ENCODE peak calls at places on chromosomes 5 and 9, in ten cellular contexts. One of them, this sample, is unnamed.
A peak's percentile ranks its signal among the peaks of the same experiment; 100 is the strongest.

GRCh38 chr5:177458912-177459350 is 12.3 kb downstream of the PRR7 start:
- DNase-seq in A549: no peak
- DNase-seq in lower lobe of right lung: no peak
- DNase-seq in fibroblast of the aortic adventitia: no peak
- DNase-seq in CD8-positive, alpha-beta T cell: no peak
- DNase-seq in cardiac fibroblast: no peak
- DNase-seq in upper lobe of right lung: no peak
- DNase-seq in epithelial cell of esophagus: no peak
- DNase-seq in heart right ventricle: no peak
- DNase-seq in adrenal gland: no peak
- DNase-seq in this sample: no peak

GRCh38 chr9:87556821-87557220 is 59.2 kb downstream of the DAPK1 start:
- DNase-seq in fibroblast of the aortic adventitia: no peak
- DNase-seq in A549: no peak
- DNase-seq in adrenal gland: peak; percentile 31
- DNase-seq in heart right ventricle: peak; percentile 21
- DNase-seq in epithelial cell of esophagus: no peak
- DNase-seq in upper lobe of right lung: no peak
- DNase-seq in lower lobe of right lung: peak; percentile 62
- DNase-seq in cardiac fibroblast: no peak
- DNase-seq in CD8-positive, alpha-beta T cell: no peak
- DNase-seq in this sample: peak; percentile 46

GRCh38 chr5:98796197-98796972 is 22.9 kb downstream of the RGMB start:
- DNase-seq in CD8-positive, alpha-beta T cell: peak; percentile 35
- DNase-seq in lower lobe of right lung: no peak
- DNase-seq in cardiac fibroblast: peak; percentile 69
- DNase-seq in upper lobe of right lung: no peak
- DNase-seq in fibroblast of the aortic adventitia: peak; percentile 69
- DNase-seq in epithelial cell of esophagus: peak; percentile 71
- DNase-seq in heart right ventricle: no peak
- DNase-seq in adrenal gland: peak; percentile 39
- DNase-seq in A549: peak; percentile 76
- DNase-seq in this sample: peak; percentile 60

GRCh38 chr5:179778591-179778990 is 15.2 kb upstream of the LTC4S start:
- DNase-seq in adrenal gland: no peak
- DNase-seq in lower lobe of right lung: no peak
- DNase-seq in fibroblast of the aortic adventitia: no peak
- DNase-seq in heart right ventricle: no peak
- DNase-seq in epithelial cell of esophagus: no peak
- DNase-seq in A549: no peak
- DNase-seq in cardiac fibroblast: no peak
- DNase-seq in upper lobe of right lung: no peak
- DNase-seq in CD8-positive, alpha-beta T cell: no peak
- DNase-seq in this sample: no peak

GRCh38 chr5:132327278-132327959 is 33.2 kb downstream of the SLC22A4 start:
- DNase-seq in CD8-positive, alpha-beta T cell: no peak
- DNase-seq in heart right ventricle: no peak
- DNase-seq in lower lobe of right lung: no peak
- DNase-seq in fibroblast of the aortic adventitia: peak; percentile 60
- DNase-seq in epithelial cell of esophagus: no peak
- DNase-seq in upper lobe of right lung: no peak
- DNase-seq in A549: no peak
- DNase-seq in cardiac fibroblast: peak; percentile 72
- DNase-seq in adrenal gland: no peak
- DNase-seq in this sample: no peak

GRCh38 chr5:139671096-139671841 is 23.1 kb downstream of the CXXC5 start:
- DNase-seq in heart right ventricle: no peak
- DNase-seq in fibroblast of the aortic adventitia: no peak
- DNase-seq in CD8-positive, alpha-beta T cell: no peak
- DNase-seq in cardiac fibroblast: no peak
- DNase-seq in adrenal gland: no peak
- DNase-seq in A549: no peak
- DNase-seq in lower lobe of right lung: no peak
- DNase-seq in epithelial cell of esophagus: peak; percentile 35
- DNase-seq in upper lobe of right lung: no peak
- DNase-seq in this sample: peak; percentile 73

GRCh38 chr5:72494700-72495124 is 12.5 kb downstream of the ZNF366 start:
- DNase-seq in upper lobe of right lung: no peak
- DNase-seq in CD8-positive, alpha-beta T cell: no peak
- DNase-seq in adrenal gland: no peak
- DNase-seq in lower lobe of right lung: no peak
- DNase-seq in A549: no peak
- DNase-seq in fibroblast of the aortic adventitia: peak; percentile 88
- DNase-seq in epithelial cell of esophagus: peak; percentile 52
- DNase-seq in cardiac fibroblast: peak; percentile 46
- DNase-seq in heart right ventricle: no peak
- DNase-seq in this sample: no peak

GRCh38 chr5:79526928-79527327 is 13.0 kb upstream of the HOMER1 start:
- DNase-seq in CD8-positive, alpha-beta T cell: no peak
- DNase-seq in upper lobe of right lung: no peak
- DNase-seq in adrenal gland: no peak
- DNase-seq in fibroblast of the aortic adventitia: no peak
- DNase-seq in epithelial cell of esophagus: no peak
- DNase-seq in heart right ventricle: no peak
- DNase-seq in lower lobe of right lung: no peak
- DNase-seq in cardiac fibroblast: no peak
- DNase-seq in A549: no peak
- DNase-seq in this sample: no peak

GRCh38 chr9:68750179-68750685 is 45.2 kb downstream of the PIP5K1B start:
- DNase-seq in epithelial cell of esophagus: no peak
- DNase-seq in A549: no peak
- DNase-seq in adrenal gland: no peak
- DNase-seq in CD8-positive, alpha-beta T cell: no peak
- DNase-seq in cardiac fibroblast: no peak
- DNase-seq in fibroblast of the aortic adventitia: no peak
- DNase-seq in upper lobe of right lung: no peak
- DNase-seq in heart right ventricle: no peak
- DNase-seq in lower lobe of right lung: no peak
- DNase-seq in this sample: no peak

GRCh38 chr5:32942225-32942989 is 231.3 kb downstream of the NPR3 start:
- DNase-seq in upper lobe of right lung: no peak
- DNase-seq in cardiac fibroblast: peak; percentile 15
- DNase-seq in adrenal gland: no peak
- DNase-seq in A549: peak; percentile 18
- DNase-seq in fibroblast of the aortic adventitia: peak; percentile 9
- DNase-seq in heart right ventricle: no peak
- DNase-seq in lower lobe of right lung: no peak
- DNase-seq in CD8-positive, alpha-beta T cell: no peak
- DNase-seq in epithelial cell of esophagus: peak; percentile 55
- DNase-seq in this sample: peak; percentile 66

GRCh38 chr9:20980713-20981481 is 50.5 kb downstream of the HACD4 start:
- DNase-seq in cardiac fibroblast: peak; percentile 63
- DNase-seq in adrenal gland: peak; percentile 74
- DNase-seq in CD8-positive, alpha-beta T cell: no peak
- DNase-seq in heart right ventricle: no peak
- DNase-seq in fibroblast of the aortic adventitia: peak; percentile 84
- DNase-seq in A549: no peak
- DNase-seq in lower lobe of right lung: no peak
- DNase-seq in upper lobe of right lung: no peak
- DNase-seq in epithelial cell of esophagus: peak; percentile 22
- DNase-seq in this sample: peak; percentile 56

GRCh38 chr9:78860806-78861475 is 564.0 kb downstream of the PSAT1 start:
- DNase-seq in cardiac fibroblast: peak; percentile 70
- DNase-seq in adrenal gland: no peak
- DNase-seq in heart right ventricle: no peak
- DNase-seq in upper lobe of right lung: no peak
- DNase-seq in CD8-positive, alpha-beta T cell: no peak
- DNase-seq in A549: no peak
- DNase-seq in epithelial cell of esophagus: peak; percentile 87
- DNase-seq in lower lobe of right lung: no peak
- DNase-seq in fibroblast of the aortic adventitia: peak; percentile 57
- DNase-seq in this sample: no peak

GRCh38 chr9:137742698-137743097 is 123.9 kb downstream of the EHMT1 start:
- DNase-seq in lower lobe of right lung: no peak
- DNase-seq in heart right ventricle: no peak
- DNase-seq in A549: no peak
- DNase-seq in epithelial cell of esophagus: no peak
- DNase-seq in CD8-positive, alpha-beta T cell: no peak
- DNase-seq in cardiac fibroblast: peak; percentile 26
- DNase-seq in fibroblast of the aortic adventitia: peak; percentile 42
- DNase-seq in upper lobe of right lung: no peak
- DNase-seq in adrenal gland: no peak
- DNase-seq in this sample: no peak

GRCh38 chr5:140284013-140284412 is 18.9 kb downstream of the PFDN1 start:
- DNase-seq in lower lobe of right lung: no peak
- DNase-seq in A549: no peak
- DNase-seq in fibroblast of the aortic adventitia: no peak
- DNase-seq in CD8-positive, alpha-beta T cell: no peak
- DNase-seq in upper lobe of right lung: no peak
- DNase-seq in adrenal gland: no peak
- DNase-seq in heart right ventricle: no peak
- DNase-seq in epithelial cell of esophagus: no peak
- DNase-seq in cardiac fibroblast: no peak
- DNase-seq in this sample: no peak

GRCh38 chr5:142304013-142304701 is 20.7 kb downstream of the SPRY4 start:
- DNase-seq in CD8-positive, alpha-beta T cell: no peak
- DNase-seq in adrenal gland: no peak
- DNase-seq in cardiac fibroblast: no peak
- DNase-seq in fibroblast of the aortic adventitia: no peak
- DNase-seq in upper lobe of right lung: no peak
- DNase-seq in epithelial cell of esophagus: no peak
- DNase-seq in heart right ventricle: peak; percentile 35
- DNase-seq in lower lobe of right lung: no peak
- DNase-seq in A549: no peak
- DNase-seq in this sample: no peak

GRCh38 chr9:93092171-93092991 is 3.6 kb upstream of the CARD19 start:
- DNase-seq in upper lobe of right lung: peak; percentile 61
- DNase-seq in cardiac fibroblast: no peak
- DNase-seq in heart right ventricle: no peak
- DNase-seq in fibroblast of the aortic adventitia: no peak
- DNase-seq in epithelial cell of esophagus: no peak
- DNase-seq in adrenal gland: peak; percentile 16
- DNase-seq in lower lobe of right lung: peak; percentile 34
- DNase-seq in A549: no peak
- DNase-seq in CD8-positive, alpha-beta T cell: no peak
- DNase-seq in this sample: no peak

GRCh38 chr9:94101169-94101853 is 17.0 kb downstream of the PTPDC1 start:
- DNase-seq in cardiac fibroblast: no peak
- DNase-seq in A549: no peak
- DNase-seq in upper lobe of right lung: no peak
- DNase-seq in heart right ventricle: no peak
- DNase-seq in adrenal gland: no peak
- DNase-seq in fibroblast of the aortic adventitia: no peak
- DNase-seq in CD8-positive, alpha-beta T cell: no peak
- DNase-seq in lower lobe of right lung: no peak
- DNase-seq in epithelial cell of esophagus: no peak
- DNase-seq in this sample: no peak

GRCh38 chr9:113566712-113567071 is 103.2 kb downstream of the RGS3 start:
- DNase-seq in epithelial cell of esophagus: peak; percentile 46
- DNase-seq in adrenal gland: no peak
- DNase-seq in heart right ventricle: no peak
- DNase-seq in upper lobe of right lung: peak; percentile 77
- DNase-seq in A549: no peak
- DNase-seq in fibroblast of the aortic adventitia: no peak
- DNase-seq in CD8-positive, alpha-beta T cell: no peak
- DNase-seq in cardiac fibroblast: no peak
- DNase-seq in lower lobe of right lung: peak; percentile 80
- DNase-seq in this sample: no peak

GRCh38 chr9:124478014-124478753 is 27.9 kb downstream of the ADGRD2 start:
- DNase-seq in heart right ventricle: no peak
- DNase-seq in upper lobe of right lung: no peak
- DNase-seq in adrenal gland: no peak
- DNase-seq in epithelial cell of esophagus: no peak
- DNase-seq in cardiac fibroblast: no peak
- DNase-seq in A549: no peak
- DNase-seq in CD8-positive, alpha-beta T cell: no peak
- DNase-seq in fibroblast of the aortic adventitia: no peak
- DNase-seq in lower lobe of right lung: no peak
- DNase-seq in this sample: no peak
- TF ChIP-seq CTCF in heart right ventricle: no peak
- TF ChIP-seq CTCF in upper lobe of right lung: no peak
- TF ChIP-seq CTCF in adrenal gland: no peak
- TF ChIP-seq CTCF in epithelial cell of esophagus: no peak
- TF ChIP-seq CTCF in cardiac fibroblast: no peak
- TF ChIP-seq CTCF in A549: no peak
- TF ChIP-seq CTCF in CD8-positive, alpha-beta T cell: no peak
- TF ChIP-seq CTCF in fibroblast of the aortic adventitia: no peak
- TF ChIP-seq CTCF in lower lobe of right lung: no peak
- TF ChIP-seq CTCF in this sample: no peak

GRCh38 chr5:40799248-40799647 is 1.1 kb upstream of the PRKAA1 start:
- DNase-seq in adrenal gland: no peak
- DNase-seq in upper lobe of right lung: no peak
- DNase-seq in A549: no peak
- DNase-seq in cardiac fibroblast: peak; percentile 32
- DNase-seq in fibroblast of the aortic adventitia: peak; percentile 63
- DNase-seq in lower lobe of right lung: no peak
- DNase-seq in CD8-positive, alpha-beta T cell: no peak
- DNase-seq in epithelial cell of esophagus: no peak
- DNase-seq in heart right ventricle: no peak
- DNase-seq in this sample: no peak
- H3K4me3 ChIP-seq in adrenal gland: no peak overlapping the region
- H3K4me3 ChIP-seq in upper lobe of right lung: peak overlapping the region; percentile 89
- H3K4me3 ChIP-seq in A549: peak overlapping the region; percentile 80
- H3K4me3 ChIP-seq in cardiac fibroblast: peak overlapping the region; percentile 65
- H3K4me3 ChIP-seq in fibroblast of the aortic adventitia: peak overlapping the region; percentile 96
- H3K4me3 ChIP-seq in lower lobe of right lung: peak overlapping the region; percentile 96
- H3K4me3 ChIP-seq in CD8-positive, alpha-beta T cell: no peak overlapping the region
- H3K4me3 ChIP-seq in epithelial cell of esophagus: no peak overlapping the region
- H3K4me3 ChIP-seq in heart right ventricle: peak overlapping the region; percentile 91
- H3K4me3 ChIP-seq in this sample: no peak overlapping the region

GRCh38 chr5:10793785-10794184 is 32.8 kb upstream of the DAP start:
- DNase-seq in heart right ventricle: no peak
- DNase-seq in fibroblast of the aortic adventitia: no peak
- DNase-seq in CD8-positive, alpha-beta T cell: no peak
- DNase-seq in epithelial cell of esophagus: no peak
- DNase-seq in lower lobe of right lung: no peak
- DNase-seq in cardiac fibroblast: no peak
- DNase-seq in upper lobe of right lung: no peak
- DNase-seq in A549: no peak
- DNase-seq in adrenal gland: no peak
- DNase-seq in this sample: no peak
- TF ChIP-seq CTCF in heart right ventricle: no peak
- TF ChIP-seq CTCF in fibroblast of the aortic adventitia: no peak
- TF ChIP-seq CTCF in CD8-positive, alpha-beta T cell: no peak
- TF ChIP-seq CTCF in epithelial cell of esophagus: no peak
- TF ChIP-seq CTCF in lower lobe of right lung: no peak
- TF ChIP-seq CTCF in cardiac fibroblast: no peak
- TF ChIP-seq CTCF in upper lobe of right lung: no peak
- TF ChIP-seq CTCF in A549: no peak
- TF ChIP-seq CTCF in adrenal gland: no peak
- TF ChIP-seq CTCF in this sample: no peak

DNA sequence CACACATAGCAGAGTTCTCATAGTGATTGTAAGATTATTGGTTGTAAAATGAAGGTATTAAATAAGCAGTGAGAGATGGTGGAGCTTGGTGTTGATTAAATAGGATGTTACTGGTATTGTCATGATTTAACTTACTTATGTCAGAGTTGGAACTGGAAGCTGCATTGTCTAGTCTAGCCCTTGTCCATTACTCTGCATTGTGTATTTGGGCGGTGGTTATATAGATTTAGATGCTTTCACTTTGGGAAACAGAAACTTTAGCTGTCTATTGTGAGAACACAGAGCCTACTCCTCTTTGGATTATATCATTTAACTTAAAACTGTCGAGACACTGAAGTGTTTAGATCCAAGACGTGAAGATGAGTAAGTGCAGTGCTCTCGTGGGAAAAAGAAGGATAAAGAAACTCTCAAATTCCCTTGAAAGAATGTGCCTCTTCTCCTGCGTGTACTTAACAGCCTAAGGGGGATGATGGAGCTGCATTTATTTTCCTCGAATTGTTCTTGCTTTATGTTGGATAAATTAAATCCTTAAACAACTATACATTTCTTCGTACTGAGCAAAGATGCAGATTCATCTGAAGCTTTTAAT is 21.5 kb downstream of the FBXL7 start:
- DNase-seq in lower lobe of right lung: no peak
- DNase-seq in cardiac fibroblast: peak; percentile 26
- DNase-seq in adrenal gland: no peak
- DNase-seq in heart right ventricle: no peak
- DNase-seq in A549: no peak
- DNase-seq in CD8-positive, alpha-beta T cell: no peak
- DNase-seq in fibroblast of the aortic adventitia: peak; percentile 22
- DNase-seq in upper lobe of right lung: no peak
- DNase-seq in epithelial cell of esophagus: no peak
- DNase-seq in this sample: no peak
- H3K4me3 ChIP-seq in lower lobe of right lung: no peak overlapping the region
- H3K4me3 ChIP-seq in cardiac fibroblast: no peak overlapping the region
- H3K4me3 ChIP-seq in adrenal gland: no peak overlapping the region
- H3K4me3 ChIP-seq in heart right ventricle: no peak overlapping the region
- H3K4me3 ChIP-seq in A549: no peak overlapping the region
- H3K4me3 ChIP-seq in CD8-positive, alpha-beta T cell: no peak overlapping the region
- H3K4me3 ChIP-seq in fibroblast of the aortic adventitia: no peak overlapping the region
- H3K4me3 ChIP-seq in upper lobe of right lung: no peak overlapping the region
- H3K4me3 ChIP-seq in epithelial cell of esophagus: no peak overlapping the region
- H3K4me3 ChIP-seq in this sample: no peak overlapping the region